ENCODE peak calls at places on chromosomes 3 and 15, in five cellular contexts. One of them, this sample, is unnamed. For H3K9me3, the result is how much of the 10 kb centered on the place peaks cover.

GRCh38 chr3:58518304-58518789 is 18.6 kb downstream of the ACOX2 start:
- DNase-seq in neural progenitor cell: peak
- DNase-seq in A549: no peak
- DNase-seq in lower lobe of right lung: no peak
- DNase-seq in cardiac muscle cell: no peak
- DNase-seq in this sample: no peak

GRCh38 chr3:171696805-171697204 is 113.5 kb downstream of the PLD1 start:
- DNase-seq in cardiac muscle cell: no peak
- DNase-seq in neural progenitor cell: no peak
- DNase-seq in A549: no peak
- DNase-seq in lower lobe of right lung: no peak
- DNase-seq in this sample: no peak

GRCh38 chr3:193743702-193744047 is 150.7 kb downstream of the OPA1 start:
- DNase-seq in neural progenitor cell: no peak
- DNase-seq in lower lobe of right lung: no peak
- DNase-seq in A549: no peak
- DNase-seq in cardiac muscle cell: peak
- DNase-seq in this sample: no peak

GRCh38 chr15:37550360-37551024 is 383.9 kb upstream of the TMCO5A start:
- DNase-seq in neural progenitor cell: peak
- DNase-seq in cardiac muscle cell: no peak
- DNase-seq in lower lobe of right lung: peak
- DNase-seq in A549: no peak
- DNase-seq in this sample: no peak

GRCh38 chr15:40146037-40146436 is 14.8 kb upstream of the BUB1B start:
- DNase-seq in A549: no peak
- DNase-seq in neural progenitor cell: no peak
- DNase-seq in cardiac muscle cell: peak
- DNase-seq in lower lobe of right lung: no peak
- DNase-seq in this sample: no peak

GRCh38 chr3:10371789-10372188 is 50.9 kb upstream of the SEC13 start:
- DNase-seq in lower lobe of right lung: no peak
- DNase-seq in A549: no peak
- DNase-seq in neural progenitor cell: no peak
- DNase-seq in cardiac muscle cell: no peak
- DNase-seq in this sample: no peak

GRCh38 chr3:105458518-105459215 is 92.0 kb downstream of the ALCAM start:
- DNase-seq in lower lobe of right lung: no peak
- DNase-seq in neural progenitor cell: no peak
- DNase-seq in A549: no peak
- DNase-seq in cardiac muscle cell: peak
- DNase-seq in this sample: no peak

GRCh38 chr3:197242784-197243432 is 55.5 kb downstream of the DLG1 start:
- DNase-seq in neural progenitor cell: peak
- DNase-seq in lower lobe of right lung: no peak
- DNase-seq in A549: no peak
- DNase-seq in cardiac muscle cell: no peak
- DNase-seq in this sample: no peak

GRCh38 chr3:118817748-118818165 is 216.9 kb downstream of the IGSF11 start:
- DNase-seq in neural progenitor cell: peak
- DNase-seq in cardiac muscle cell: peak
- DNase-seq in lower lobe of right lung: no peak
- DNase-seq in A549: peak
- DNase-seq in this sample: peak

GRCh38 chr3:99921986-99922385 is 104.3 kb downstream of the CMSS1 start:
- DNase-seq in neural progenitor cell: no peak
- DNase-seq in lower lobe of right lung: no peak
- DNase-seq in A549: no peak
- DNase-seq in cardiac muscle cell: no peak
- DNase-seq in this sample: no peak

GRCh38 chr3:17639257-17639656 is 103.2 kb downstream of the TBC1D5 start:
- DNase-seq in cardiac muscle cell: peak
- DNase-seq in A549: no peak
- DNase-seq in neural progenitor cell: no peak
- DNase-seq in lower lobe of right lung: no peak
- DNase-seq in this sample: no peak

GRCh38 chr3:169838511-169838910 is 25.8 kb upstream of the LRRC34 start:
- DNase-seq in neural progenitor cell: no peak
- DNase-seq in lower lobe of right lung: no peak
- DNase-seq in A549: no peak
- DNase-seq in cardiac muscle cell: no peak
- DNase-seq in this sample: no peak

GRCh38 chr3:149879872-149880271 is 66.9 kb downstream of the RNF13 start:
- DNase-seq in lower lobe of right lung: peak
- DNase-seq in A549: peak
- DNase-seq in cardiac muscle cell: peak
- DNase-seq in neural progenitor cell: peak
- DNase-seq in this sample: peak

GRCh38 chr3:100170492-100170891 is 56.2 kb upstream of the FILIP1L start:
- DNase-seq in neural progenitor cell: no peak
- DNase-seq in lower lobe of right lung: no peak
- DNase-seq in cardiac muscle cell: no peak
- DNase-seq in A549: no peak
- DNase-seq in this sample: no peak

GRCh38 chr15:98503970-98504369 is 144.4 kb upstream of the IGF1R start:
- DNase-seq in cardiac muscle cell: peak
- DNase-seq in lower lobe of right lung: no peak
- DNase-seq in neural progenitor cell: no peak
- DNase-seq in A549: no peak
- DNase-seq in this sample: no peak

GRCh38 chr3:133857767-133858166 is 37.9 kb downstream of the RAB6B start:
- DNase-seq in neural progenitor cell: no peak
- DNase-seq in cardiac muscle cell: no peak
- DNase-seq in lower lobe of right lung: no peak
- DNase-seq in A549: no peak
- DNase-seq in this sample: no peak

GRCh38 chr3:14802332-14802731 is 16.4 kb upstream of the FGD5 start:
- DNase-seq in lower lobe of right lung: no peak
- DNase-seq in cardiac muscle cell: no peak
- DNase-seq in A549: no peak
- DNase-seq in neural progenitor cell: no peak
- DNase-seq in this sample: no peak

GRCh38 chr3:52820741-52821140 is 9.7 kb downstream of the ITIH4 start:
- DNase-seq in cardiac muscle cell: peak
- DNase-seq in neural progenitor cell: peak
- DNase-seq in A549: peak
- DNase-seq in lower lobe of right lung: no peak
- DNase-seq in this sample: peak

GRCh38 chr3:105355355-105356063 is 11.2 kb upstream of the ALCAM start:
- DNase-seq in cardiac muscle cell: no peak
- DNase-seq in neural progenitor cell: no peak
- DNase-seq in lower lobe of right lung: no peak
- DNase-seq in A549: no peak
- DNase-seq in this sample: peak

GRCh38 chr15:68843425-68844311 is 23.0 kb upstream of the ANP32A start:
- DNase-seq in A549: no peak
- DNase-seq in lower lobe of right lung: peak
- DNase-seq in cardiac muscle cell: peak
- DNase-seq in neural progenitor cell: peak
- DNase-seq in this sample: peak

GRCh38 chr15:97081666-97082226 is 751.2 kb downstream of the NR2F2 start:
- DNase-seq in neural progenitor cell: no peak
- DNase-seq in A549: no peak
- DNase-seq in cardiac muscle cell: no peak
- DNase-seq in lower lobe of right lung: no peak
- DNase-seq in this sample: no peak

GRCh38 chr15:45640610-45641009 is 5.8 kb downstream of the SQOR start:
- DNase-seq in cardiac muscle cell: peak
- DNase-seq in lower lobe of right lung: no peak
- DNase-seq in A549: peak
- DNase-seq in neural progenitor cell: no peak
- DNase-seq in this sample: no peak

GRCh38 chr15:33211409-33211808 is 16.9 kb upstream of the FMN1 start:
- DNase-seq in lower lobe of right lung: no peak
- DNase-seq in neural progenitor cell: no peak
- DNase-seq in cardiac muscle cell: no peak
- DNase-seq in A549: no peak
- DNase-seq in this sample: peak

GRCh38 chr3:23004971-23005370 is 198.2 kb upstream of the UBE2E2 start:
- DNase-seq in A549: peak
- DNase-seq in lower lobe of right lung: no peak
- DNase-seq in cardiac muscle cell: peak
- DNase-seq in neural progenitor cell: no peak
- DNase-seq in this sample: no peak

GRCh38 chr15:77507151-77507847 is 86.6 kb downstream of the HMG20A start:
- DNase-seq in A549: no peak
- DNase-seq in cardiac muscle cell: peak
- DNase-seq in lower lobe of right lung: peak
- DNase-seq in neural progenitor cell: no peak
- DNase-seq in this sample: no peak

GRCh38 chr3:66053009-66053782 is 14.5 kb upstream of the MAGI1 start:
- DNase-seq in A549: no peak
- DNase-seq in lower lobe of right lung: peak
- DNase-seq in neural progenitor cell: no peak
- DNase-seq in cardiac muscle cell: peak
- DNase-seq in this sample: no peak

GRCh38 chr3:37221407-37221806 is 47.0 kb upstream of the LRRFIP2 start:
- DNase-seq in lower lobe of right lung: no peak
- DNase-seq in A549: peak
- DNase-seq in neural progenitor cell: no peak
- DNase-seq in cardiac muscle cell: peak
- DNase-seq in this sample: no peak

GRCh38 chr15:57572463-57572862 is 19.2 kb upstream of the MYZAP start:
- DNase-seq in lower lobe of right lung: no peak
- DNase-seq in A549: no peak
- DNase-seq in cardiac muscle cell: no peak
- DNase-seq in neural progenitor cell: no peak
- DNase-seq in this sample: no peak

GRCh38 chr3:168514252-168514651 is 418.5 kb upstream of the GOLIM4 start:
- DNase-seq in neural progenitor cell: no peak
- DNase-seq in A549: no peak
- DNase-seq in cardiac muscle cell: no peak
- DNase-seq in lower lobe of right lung: no peak
- DNase-seq in this sample: no peak

GRCh38 chr15:94602771-94603474 is 371.6 kb downstream of the MCTP2 start:
- DNase-seq in neural progenitor cell: no peak
- DNase-seq in A549: no peak
- DNase-seq in lower lobe of right lung: no peak
- DNase-seq in cardiac muscle cell: no peak
- DNase-seq in this sample: no peak

GRCh38 chr3:49266410-49267170 is 10.4 kb downstream of the C3orf62 start:
- DNase-seq in A549: no peak
- DNase-seq in cardiac muscle cell: peak
- DNase-seq in neural progenitor cell: no peak
- DNase-seq in lower lobe of right lung: no peak
- DNase-seq in this sample: no peak

GRCh38 chr3:87756616-87757015 is 302.2 kb downstream of the CGGBP1 start:
- DNase-seq in cardiac muscle cell: no peak
- DNase-seq in neural progenitor cell: no peak
- DNase-seq in A549: no peak
- DNase-seq in lower lobe of right lung: no peak
- DNase-seq in this sample: no peak

GRCh38 chr15:91921188-91921820 is 67.8 kb downstream of the SLCO3A1 start:
- DNase-seq in lower lobe of right lung: no peak
- DNase-seq in cardiac muscle cell: peak
- DNase-seq in neural progenitor cell: no peak
- DNase-seq in A549: no peak
- DNase-seq in this sample: no peak

GRCh38 chr3:166556955-166557354 is 719.7 kb upstream of the BCHE start:
- DNase-seq in cardiac muscle cell: no peak
- DNase-seq in A549: no peak
- DNase-seq in lower lobe of right lung: no peak
- DNase-seq in neural progenitor cell: no peak
- DNase-seq in this sample: no peak

DNA sequence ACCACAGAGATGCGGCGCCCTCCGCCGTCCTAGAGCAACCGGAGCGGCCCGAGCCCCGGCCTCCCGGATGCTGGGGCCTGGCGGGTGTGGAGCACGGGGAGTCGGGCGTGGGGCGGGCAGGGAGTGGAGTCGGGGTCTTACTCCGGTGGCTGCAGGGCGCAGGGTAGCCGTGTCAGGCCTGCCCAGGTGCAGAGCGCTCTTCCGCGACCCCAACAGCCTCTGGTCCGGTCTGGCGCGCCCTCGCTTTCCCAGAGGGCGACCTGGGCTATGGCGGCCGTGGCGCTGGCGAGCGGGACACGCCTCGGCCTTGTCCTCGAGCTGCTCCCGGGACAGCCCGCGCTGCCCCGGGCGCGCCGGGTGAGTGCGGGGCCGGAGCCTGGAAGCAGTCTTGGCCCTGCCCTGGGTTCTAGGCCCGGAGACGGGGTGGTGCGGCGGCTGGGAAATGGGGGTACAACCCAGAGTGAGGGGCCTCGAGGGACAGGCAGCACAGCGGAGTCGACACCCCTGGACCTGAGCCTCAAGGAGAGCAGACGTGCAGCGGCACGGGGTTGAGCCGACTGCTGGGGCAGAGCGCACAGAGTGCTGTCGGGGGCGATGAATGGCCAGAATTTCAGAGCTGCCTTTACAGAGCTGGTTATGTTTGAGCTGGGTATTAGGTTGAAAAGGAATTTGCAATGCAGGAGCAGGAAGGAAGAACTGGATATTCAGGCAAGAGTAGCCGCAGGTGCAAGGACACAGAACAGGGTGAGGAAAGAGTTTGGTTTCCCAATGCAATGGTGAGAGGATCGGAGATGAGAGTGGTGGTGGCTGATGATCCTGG is at the start of gene ZNF662:
- DNase-seq in neural progenitor cell: no peak
- DNase-seq in A549: no peak
- DNase-seq in cardiac muscle cell: peak
- DNase-seq in lower lobe of right lung: peak
- DNase-seq in this sample: no peak
- H3K9me3 ChIP-seq in neural progenitor cell: under half
- H3K9me3 ChIP-seq in A549: under half
- H3K9me3 ChIP-seq in cardiac muscle cell: under half
- H3K9me3 ChIP-seq in lower lobe of right lung: under half
- H3K9me3 ChIP-seq in this sample: under half

GRCh38 chr15:84967380-84967779 is 14.3 kb upstream of the PDE8A start:
- DNase-seq in cardiac muscle cell: no peak
- DNase-seq in neural progenitor cell: no peak
- DNase-seq in lower lobe of right lung: no peak
- DNase-seq in A549: no peak
- DNase-seq in this sample: no peak
- TF ChIP-seq CTCF in cardiac muscle cell: no peak
- TF ChIP-seq CTCF in neural progenitor cell: no peak
- TF ChIP-seq CTCF in lower lobe of right lung: no peak
- TF ChIP-seq CTCF in A549: no peak
- TF ChIP-seq CTCF in this sample: no peak

GRCh38 chr3:184230603-184231528 is 1.5 kb downstream of the VWA5B2 start:
- DNase-seq in cardiac muscle cell: no peak
- DNase-seq in neural progenitor cell: peak
- DNase-seq in A549: no peak
- DNase-seq in lower lobe of right lung: no peak
- DNase-seq in this sample: no peak
- H3K4me3 ChIP-seq in cardiac muscle cell: peak
- H3K4me3 ChIP-seq in neural progenitor cell: peak
- H3K4me3 ChIP-seq in A549: peak
- H3K4me3 ChIP-seq in lower lobe of right lung: peak
- H3K4me3 ChIP-seq in this sample: no peak

DNA sequence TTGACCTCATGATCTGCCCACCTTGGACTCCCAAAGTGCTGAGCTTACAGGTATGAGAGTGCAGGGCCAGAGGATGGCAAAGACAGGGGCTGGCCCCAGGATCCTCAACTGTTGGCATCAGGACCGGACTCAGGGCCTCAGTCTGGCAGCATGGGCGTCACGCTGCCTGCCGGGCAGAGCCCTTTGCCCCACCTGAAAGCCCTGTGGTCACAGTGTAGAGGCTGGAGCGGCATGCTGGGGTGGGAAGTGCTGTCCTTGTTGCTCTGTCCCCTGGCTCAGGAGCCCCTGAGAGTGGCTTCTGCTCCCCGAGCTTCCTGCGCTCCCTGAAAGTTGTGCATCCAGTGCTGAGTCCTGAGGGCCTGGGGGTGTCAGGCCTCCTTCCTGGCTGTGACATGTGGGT is 147.1 kb downstream of the OR4M2 start:
- DNase-seq in cardiac muscle cell: no peak
- DNase-seq in lower lobe of right lung: no peak
- DNase-seq in neural progenitor cell: no peak
- DNase-seq in A549: no peak
- DNase-seq in this sample: no peak
- H3K9me3 ChIP-seq in cardiac muscle cell: under half
- H3K9me3 ChIP-seq in lower lobe of right lung: under half
- H3K9me3 ChIP-seq in neural progenitor cell: half or more
- H3K9me3 ChIP-seq in A549: under half
- H3K9me3 ChIP-seq in this sample: under half

This sample was measured in BE2C.